ENCODE peak calls at places on chromosomes 3 and 15, in four cellular contexts. R is GM12878, N is HepG2, B is K562. L is an unnamed sample.

GRCh38 chr15:34850121-34850520 is 54.8 kb upstream of the ACTC1 start:
- DNase-seq in B (peak; percentile 45), R (no peak), N (no peak), L (no peak)

GRCh38 chr15:84831028-84831427 is 13.9 kb downstream of the ALPK3 start:
- DNase-seq in N (no peak), B (no peak), R (no peak), L (no peak)

GRCh38 chr15:74989527-74989926 is 5.8 kb upstream of the SCAMP5 start:
- DNase-seq in N (no peak), B (no peak), R (no peak), L (no peak)

GRCh38 chr15:89828324-89829145 is 13.9 kb upstream of the ANPEP start:
- DNase-seq in R (no peak), B (no peak), N (no peak), L (no peak)

GRCh38 chr15:64847016-64847415 is 5.3 kb downstream of the PLEKHO2 start:
- DNase-seq in B (no peak), N (no peak), R (no peak), L (no peak)

GRCh38 chr15:94164202-94164807 is 67.1 kb upstream of the MCTP2 start:
- DNase-seq in R (no peak), N (peak; percentile 53), B (peak; percentile 38), L (peak; percentile 67)

GRCh38 chr15:33158359-33158758 is 36.2 kb downstream of the FMN1 start:
- DNase-seq in R (no peak), B (no peak), N (no peak), L (no peak)

GRCh38 chr15:71841563-71841962 is 31.2 kb downstream of the NR2E3 start:
- DNase-seq in B (no peak), R (no peak), N (no peak), L (no peak)

GRCh38 chr3:16480861-16481569 is 32.5 kb downstream of the RFTN1 start:
- DNase-seq in B (no peak), R (no peak), N (no peak), L (no peak)

GRCh38 chr15:48190932-48191573 is 412 bp upstream of the CTXN2 start:
- DNase-seq in B (peak; percentile 42), N (peak; percentile 30), R (no peak), L (peak; percentile 96)

GRCh38 chr3:67605377-67605776 is 49.0 kb downstream of the SUCLG2 start:
- DNase-seq in N (no peak), R (no peak), B (no peak), L (no peak)

GRCh38 chr3:3110749-3111361 is 681 bp upstream of the IL5RA start:
- DNase-seq in B (no peak), N (no peak), R (no peak), L (no peak)

GRCh38 chr3:40873456-40873855 is 325.8 kb upstream of the CTNNB1 start:
- DNase-seq in R (no peak), B (no peak), N (no peak), L (no peak)

GRCh38 chr3:125059488-125060245 is 3.9 kb upstream of the HEG1 start:
- DNase-seq in R (no peak), B (no peak), N (no peak), L (no peak)

GRCh38 chr3:13282528-13282985 is 137.6 kb downstream of the NUP210 start:
- DNase-seq in B (peak; percentile 55), R (no peak), N (no peak), L (peak; percentile 48)

GRCh38 chr3:127844326-127844942 is 22.1 kb upstream of the MGLL start:
- DNase-seq in R (peak; percentile 51), N (no peak), B (no peak), L (no peak)

GRCh38 chr3:194880940-194881925 is 195.6 kb downstream of the FAM43A start:
- DNase-seq in R (no peak), N (no peak), B (no peak), L (no peak)
- TF ChIP-seq MAX in R (no peak), N (no peak), B (no peak), L (no peak)

DNA sequence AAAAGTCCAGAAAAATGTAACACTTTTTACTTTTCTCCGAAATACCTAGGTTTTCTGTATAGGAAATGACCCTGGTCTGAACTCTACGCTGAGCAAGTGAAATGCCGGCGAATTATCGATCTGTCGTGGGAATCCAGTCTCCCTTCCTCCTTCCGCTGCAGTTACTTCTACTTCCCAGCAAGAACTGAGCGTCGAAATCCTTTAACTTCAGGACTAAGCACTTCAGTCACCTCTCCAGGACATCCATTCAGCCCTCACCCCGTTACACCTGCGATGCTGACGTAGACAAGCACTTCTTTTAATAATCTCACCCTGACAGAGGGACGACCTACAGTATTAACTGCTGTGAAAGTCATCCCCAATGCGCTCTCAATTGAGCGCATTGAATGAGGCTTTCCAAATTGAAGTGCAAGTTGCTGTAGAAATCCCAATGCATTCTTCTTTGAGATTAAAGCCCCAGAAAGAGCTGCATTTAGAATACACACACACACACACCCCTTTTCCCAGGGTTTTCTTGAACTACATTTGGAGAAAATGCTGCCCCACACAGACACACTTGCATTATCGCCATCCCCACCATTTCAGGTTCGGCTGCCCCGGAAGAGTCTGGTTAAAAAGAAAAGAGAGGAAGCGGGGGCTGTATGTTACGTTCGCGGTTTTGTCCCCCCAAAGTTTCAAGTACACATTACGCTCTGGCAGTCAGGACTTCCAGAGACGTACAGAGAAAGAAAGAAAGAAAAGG is 1.2 kb downstream of the TOP2B start:
- DNase-seq in N (peak; percentile 56), R (no peak), B (peak; percentile 64), L (no peak)
- TF ChIP-seq TCF7 in N (no peak), R (no peak), B (no peak), L (no peak)

DNA sequence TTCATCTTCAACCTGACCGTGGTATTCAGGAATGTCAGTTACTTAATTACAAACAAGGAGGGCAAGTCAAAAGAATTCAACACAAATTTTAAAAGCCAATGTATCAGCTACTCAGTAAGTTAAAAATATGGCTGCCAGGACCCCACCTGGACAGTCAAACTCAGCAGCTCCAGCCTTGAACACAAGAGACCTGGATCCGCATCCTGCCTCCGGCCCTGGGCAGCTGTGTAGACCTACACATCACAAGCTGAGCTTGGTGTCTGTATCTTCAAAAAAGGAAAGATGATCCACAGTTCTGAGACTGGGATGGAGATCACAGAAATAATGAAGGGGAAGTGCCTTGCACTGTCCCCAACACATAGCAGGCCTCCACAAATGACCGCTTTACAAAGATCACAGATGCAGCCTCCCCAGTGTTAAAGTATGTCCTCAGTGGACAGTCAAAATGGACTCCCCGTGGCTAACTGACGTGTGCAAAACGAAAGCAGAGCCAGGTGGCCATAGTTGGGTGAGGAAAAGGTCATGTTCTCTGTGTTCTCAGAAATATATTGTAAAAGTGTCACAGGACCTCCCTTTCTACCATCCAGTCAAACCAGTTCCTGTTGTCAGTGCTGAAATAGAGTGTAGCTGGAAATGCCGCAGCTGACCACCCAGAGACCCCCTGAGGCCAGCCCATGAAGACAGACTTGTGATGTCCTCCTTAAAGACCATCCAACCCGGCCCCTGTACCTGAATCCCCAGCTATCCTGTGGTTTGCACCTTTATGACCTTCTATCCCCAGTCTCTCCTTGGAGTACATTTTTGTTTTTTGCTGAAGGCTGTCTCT is 168.5 kb upstream of the NSMCE3 start:
- DNase-seq in B (no peak), R (no peak), N (no peak), L (no peak)
- TF ChIP-seq MAX in B (no peak), R (no peak), N (no peak), L (no peak)

GRCh38 chr3:153173758-153174516 is 11.9 kb downstream of the RAP2B start:
- DNase-seq in R (no peak), N (peak; percentile 39), B (peak; percentile 64), L (peak; percentile 16)
- TF ChIP-seq TCF7 in R (no peak), N (no peak), B (no peak), L (no peak)

GRCh38 chr3:66039590-66039887 is 821 bp upstream of the MAGI1 start:
- DNase-seq in R (no peak), N (peak; percentile 24), B (peak; percentile 5), L (peak; percentile 59)

GRCh38 chr3:66041116-66041515 is 2.4 kb upstream of the MAGI1 start:
- DNase-seq in N (no peak), B (no peak), R (no peak), L (no peak)

GRCh38 chr3:66038384-66038725 is 363 bp downstream of the MAGI1 start:
- DNase-seq in R (no peak), N (no peak), B (peak; percentile 9), L (no peak)

GRCh38 chr3:66038726-66039589 is at the start of gene MAGI1:
- DNase-seq in N (peak; percentile 90), R (no peak), B (peak; percentile 78), L (peak; percentile 92)

DNA sequence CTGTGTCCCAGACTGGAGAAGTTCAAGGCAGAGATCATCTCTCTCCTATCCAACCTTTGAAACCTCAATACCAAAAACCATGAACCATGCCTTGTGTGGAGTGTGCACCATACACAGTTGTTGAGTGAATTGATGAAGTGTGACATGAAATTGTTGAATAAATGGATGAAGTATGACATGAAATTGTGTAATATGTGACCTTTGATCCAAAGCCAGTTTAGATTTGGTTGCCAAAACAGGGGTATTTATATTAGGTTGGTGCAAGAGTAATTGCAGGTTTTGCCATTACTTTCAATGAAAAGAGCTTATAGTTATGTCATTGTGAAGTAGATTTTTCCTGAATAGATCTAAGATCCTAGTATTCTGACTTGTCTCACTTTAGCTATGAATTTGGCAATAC is 3.1 kb upstream of the MAGI1 start:
- DNase-seq in B (no peak), R (no peak), N (no peak), L (no peak)
- TF ChIP-seq MAX in B (no peak), R (no peak), N (no peak), L (no peak)

DNA sequence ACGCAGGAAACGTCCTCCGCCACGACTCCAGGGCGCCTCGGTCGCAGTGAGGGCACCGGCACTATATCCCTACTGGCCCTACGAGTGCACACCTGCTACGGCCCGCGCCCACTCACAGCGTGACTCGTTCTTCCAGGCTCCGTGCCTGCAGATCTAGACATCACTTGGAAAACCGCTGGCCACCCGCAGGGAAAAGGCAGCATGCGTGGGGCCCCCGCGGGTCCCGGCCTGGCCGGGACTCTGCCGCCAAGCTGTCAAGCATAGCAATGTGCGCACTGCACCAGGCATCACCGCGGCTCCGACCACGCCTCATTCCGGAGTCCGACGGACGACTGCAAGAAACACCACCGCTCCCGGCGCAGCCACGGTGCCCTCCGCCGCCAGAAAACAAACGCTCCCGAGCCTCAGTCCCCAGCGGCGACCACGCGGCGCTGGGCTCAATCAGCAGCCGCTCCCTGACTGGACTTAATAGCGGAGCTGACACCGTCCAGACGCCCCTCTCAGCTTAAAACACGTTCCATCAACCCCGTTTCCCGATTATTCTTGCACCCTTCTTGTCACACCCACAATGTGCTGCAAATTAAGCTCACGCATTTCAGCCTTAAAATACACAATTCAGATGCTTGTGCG is 984 bp downstream of the CYFIP1 start:
- DNase-seq in R (no peak), B (peak; percentile 69), N (peak; percentile 36), L (peak; percentile 63)
- TF ChIP-seq TCF7 in R (no peak), B (no peak), N (no peak), L (no peak)